ENCODE peak calls at places on chromosomes 5 and 9, in seven cellular contexts. B is HCT116, R is GM23338, O is GM12878, Q is transverse colon, U is endothelial cell of umbilical vein, I is breast epithelium. C is an unnamed sample.

GRCh38 chr5:139178948-139179347 is 19.2 kb downstream of the SIL1 start:
- DNase-seq in B (no peak), R (peak), O (no peak), Q (peak), U (no peak), I (no peak), C (no peak)

GRCh38 chr5:128551476-128551875 is 13.4 kb upstream of the FBN2 start:
- DNase-seq in B (no peak), R (no peak), O (no peak), Q (no peak), U (no peak), I (no peak), C (no peak)

GRCh38 chr5:141664733-141665461 is 13.7 kb upstream of the FCHSD1 start:
- DNase-seq in B (peak), R (peak), O (peak), Q (peak), U (peak), I (peak), C (peak)

GRCh38 chr9:94827584-94828304 is 101.2 kb downstream of the AOPEP start:
- DNase-seq in B (no peak), R (no peak), O (no peak), Q (no peak), U (no peak), I (no peak), C (peak)

GRCh38 chr5:132962429-132962928 is 955 bp downstream of the AFF4 start:
- DNase-seq in B (peak), R (peak), O (no peak), Q (peak), U (peak), I (no peak), C (no peak)

GRCh38 chr5:98341038-98341710 is 432.3 kb upstream of the RGMB start:
- DNase-seq in B (no peak), R (no peak), O (no peak), Q (no peak), U (no peak), I (no peak), C (no peak)

GRCh38 chr5:3024976-3025375 is 273.5 kb upstream of the IRX2 start:
- DNase-seq in B (no peak), R (no peak), O (no peak), Q (no peak), U (no peak), I (no peak), C (no peak)

GRCh38 chr9:126550891-126551351 is 62.8 kb upstream of the LMX1B start:
- DNase-seq in B (no peak), R (no peak), O (no peak), Q (no peak), U (no peak), I (no peak), C (no peak)

GRCh38 chr5:55904152-55904551 is 53.0 kb downstream of the IL31RA start:
- DNase-seq in B (no peak), R (no peak), O (no peak), Q (no peak), U (peak), I (no peak), C (no peak)

GRCh38 chr5:151660616-151661015 is 26.1 kb downstream of the SPARC start:
- DNase-seq in B (no peak), R (no peak), O (no peak), Q (no peak), U (no peak), I (no peak), C (no peak)

GRCh38 chr9:90445391-90445790 is 197.2 kb downstream of the DIRAS2 start:
- DNase-seq in B (no peak), R (no peak), O (no peak), Q (no peak), U (no peak), I (no peak), C (no peak)

GRCh38 chr9:90444609-90445008 is 198.0 kb downstream of the DIRAS2 start:
- DNase-seq in B (no peak), R (no peak), O (no peak), Q (no peak), U (no peak), I (no peak), C (no peak)

GRCh38 chr9:90442738-90443137 is 199.9 kb downstream of the DIRAS2 start:
- DNase-seq in B (no peak), R (peak), O (no peak), Q (no peak), U (no peak), I (no peak), C (no peak)

GRCh38 chr9:90447773-90448172 is 194.9 kb downstream of the DIRAS2 start:
- DNase-seq in B (no peak), R (no peak), O (no peak), Q (no peak), U (no peak), I (no peak), C (no peak)

GRCh38 chr9:90441814-90442213 is 200.8 kb downstream of the DIRAS2 start:
- DNase-seq in B (no peak), R (no peak), O (no peak), Q (no peak), U (no peak), I (no peak), C (no peak)
- H3K27ac ChIP-seq in B (no peak), R (no peak), O (no peak), Q (no peak), U (no peak), I (no peak), C (no peak)

GRCh38 chr9:99425124-99425523 is 203.0 kb downstream of the SEC61B start:
- DNase-seq in B (no peak), R (no peak), O (no peak), Q (no peak), U (no peak), I (no peak), C (no peak)
- TF ChIP-seq POLR2AphosphoS5 in B (no peak), R (no peak), O (no peak), Q (no peak), U (no peak), I (no peak), C (no peak)

DNA sequence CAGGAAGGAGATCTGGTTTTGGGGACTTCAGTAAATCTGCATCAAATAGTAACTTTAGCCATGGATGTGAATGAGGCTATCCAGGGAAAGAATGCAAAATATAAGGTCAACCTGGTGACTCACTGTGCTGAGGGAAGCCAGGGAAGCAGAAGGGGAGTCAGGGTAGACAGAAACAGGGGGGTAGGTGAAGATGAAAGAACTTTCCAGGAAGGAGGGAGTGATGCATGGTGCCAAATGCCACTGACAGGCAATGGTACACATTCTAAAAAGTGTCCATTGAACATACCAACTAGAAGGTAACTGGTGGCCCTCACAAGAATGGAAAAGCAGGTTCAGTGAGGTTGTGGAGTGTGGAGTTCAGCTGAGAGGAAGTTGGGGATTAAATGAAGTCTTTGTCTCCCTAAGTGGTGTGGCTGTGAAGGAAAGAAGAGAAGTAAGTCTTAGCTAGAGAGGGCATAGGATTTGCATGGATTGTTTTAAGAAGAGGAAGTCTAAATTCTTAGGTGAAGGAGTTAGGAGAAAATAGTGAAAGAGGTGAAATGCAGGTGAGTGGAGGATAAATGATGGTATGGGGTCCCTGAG is 35.5 kb downstream of the PALM2AKAP2 start:
- DNase-seq in B (no peak), R (no peak), O (no peak), Q (no peak), U (no peak), I (no peak), C (no peak)
- H3K27ac ChIP-seq in B (no peak), R (no peak), O (no peak), Q (no peak), U (no peak), I (peak), C (no peak)

GRCh38 chr9:103397868-103398600 is 402.9 kb downstream of the CYLC2 start:
- DNase-seq in B (peak), R (peak), O (no peak), Q (peak), U (no peak), I (no peak), C (no peak)

GRCh38 chr9:103399535-103399934 is 404.4 kb downstream of the CYLC2 start:
- DNase-seq in B (no peak), R (no peak), O (no peak), Q (no peak), U (no peak), I (no peak), C (no peak)
- TF ChIP-seq POLR2AphosphoS5 in B (no peak), R (no peak), O (no peak), Q (no peak), U (no peak), I (no peak), C (no peak)

DNA sequence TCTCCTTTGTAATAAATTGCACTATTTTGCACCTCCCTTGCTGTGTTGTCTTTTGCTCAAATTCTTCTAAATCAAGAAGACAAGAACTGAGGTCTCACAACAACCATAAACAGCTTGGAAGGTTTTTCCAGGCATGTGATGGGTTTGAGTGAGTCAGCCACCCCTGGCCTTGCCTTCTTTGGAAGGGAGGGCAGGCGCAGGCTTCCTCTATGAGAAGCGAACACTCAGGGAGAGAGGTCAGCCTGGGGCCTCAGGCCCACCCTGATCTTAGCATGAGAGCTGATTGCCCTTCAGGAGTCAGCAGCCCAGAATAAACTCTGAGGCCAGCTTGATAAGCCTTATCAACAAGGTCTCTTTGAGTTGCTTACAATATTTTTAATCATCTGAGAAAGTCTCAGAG is 31.6 kb downstream of the S1PR3 start:
- DNase-seq in B (no peak), R (no peak), O (no peak), Q (no peak), U (peak), I (no peak), C (no peak)
- H3K27ac ChIP-seq in B (no peak), R (no peak), O (no peak), Q (peak), U (no peak), I (peak), C (peak)

GRCh38 chr9:114207034-114207815 is 51.9 kb downstream of the COL27A1 start:
- DNase-seq in B (no peak), R (no peak), O (no peak), Q (peak), U (no peak), I (no peak), C (peak)
- TF ChIP-seq POLR2AphosphoS5 in B (no peak), R (no peak), O (no peak), Q (no peak), U (no peak), I (no peak), C (no peak)

GRCh38 chr5:86613459-86613858 is 4.3 kb upstream of the COX7C start:
- DNase-seq in B (no peak), R (no peak), O (no peak), Q (no peak), U (no peak), I (no peak), C (no peak)
- H3K27ac ChIP-seq in B (no peak), R (no peak), O (no peak), Q (no peak), U (no peak), I (no peak), C (no peak)

GRCh38 chr5:154603485-154603884 is 125.5 kb upstream of the HAND1 start:
- DNase-seq in B (no peak), R (no peak), O (no peak), Q (no peak), U (no peak), I (no peak), C (no peak)

GRCh38 chr5:154606675-154607321 is 128.8 kb upstream of the HAND1 start:
- DNase-seq in B (no peak), R (no peak), O (no peak), Q (no peak), U (no peak), I (no peak), C (no peak)

GRCh38 chr5:154603011-154603410 is 125.0 kb upstream of the HAND1 start:
- DNase-seq in B (no peak), R (no peak), O (no peak), Q (no peak), U (no peak), I (no peak), C (no peak)

GRCh38 chr5:154606246-154606645 is 128.2 kb upstream of the HAND1 start:
- DNase-seq in B (no peak), R (no peak), O (no peak), Q (no peak), U (no peak), I (no peak), C (no peak)

DNA sequence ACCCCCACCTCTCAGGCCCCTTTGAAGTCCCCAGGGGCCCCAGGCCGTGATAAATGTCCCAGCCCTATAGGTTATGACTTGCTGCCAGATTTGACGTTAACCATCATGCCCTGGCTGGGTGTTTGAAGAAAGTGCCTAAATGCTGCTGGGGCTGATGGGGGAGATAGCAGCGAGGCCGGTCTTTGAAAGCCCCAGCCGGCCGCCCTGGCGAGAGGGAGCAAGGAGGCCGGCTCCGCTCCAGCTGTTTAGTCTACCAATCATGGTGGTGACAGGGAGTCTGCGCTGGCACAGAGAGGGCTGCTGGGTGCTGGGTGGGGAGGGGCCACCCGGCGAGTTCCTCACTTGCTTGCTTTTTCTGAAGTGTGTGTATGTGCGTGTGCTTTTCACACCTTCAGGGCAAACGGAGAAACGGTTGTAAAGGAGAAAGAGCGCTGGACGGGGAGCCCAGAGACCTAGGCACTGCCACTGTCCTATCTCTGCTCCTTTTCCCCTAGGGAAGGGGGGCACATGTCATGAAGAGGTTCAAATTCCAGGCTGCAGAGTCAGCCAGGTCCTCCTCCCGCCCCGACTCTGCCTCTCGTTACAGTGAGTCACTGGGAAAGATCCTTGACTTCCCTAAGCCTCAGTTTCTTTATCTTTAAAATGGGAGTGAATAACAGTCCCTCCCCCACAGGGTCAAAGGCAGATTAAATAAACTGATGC is 126.1 kb upstream of the HAND1 start:
- DNase-seq in B (no peak), R (peak), O (no peak), Q (peak), U (no peak), I (no peak), C (peak)
- TF ChIP-seq POLR2AphosphoS5 in B (no peak), R (no peak), O (no peak), Q (no peak), U (no peak), I (no peak), C (peak)

DNA sequence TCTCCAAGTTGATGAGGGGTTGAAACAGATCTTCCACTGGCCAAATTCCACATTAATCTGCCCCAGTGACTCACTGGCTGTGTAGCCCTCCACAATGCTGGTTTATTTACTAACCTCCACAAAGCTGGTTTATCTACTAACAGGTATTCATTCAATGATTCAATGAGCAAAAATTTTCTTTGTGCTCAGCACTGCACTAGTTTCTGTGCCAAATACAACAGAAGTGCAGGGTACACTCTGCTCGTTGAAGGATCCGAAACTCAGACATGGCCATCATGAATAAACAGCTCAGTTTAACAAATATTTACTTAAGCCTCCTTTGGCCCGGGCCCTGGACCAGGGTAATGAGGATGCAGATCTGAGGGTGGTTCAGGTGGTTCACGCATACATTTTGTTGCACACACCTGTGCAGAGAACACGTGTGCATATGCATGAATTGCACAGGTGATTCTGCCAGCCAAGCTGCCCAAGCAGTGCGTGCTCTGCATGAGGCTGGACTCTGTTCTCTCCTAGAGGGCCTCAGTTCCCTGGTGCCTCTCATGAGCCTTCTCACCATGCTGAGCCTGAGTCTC is 71.0 kb downstream of the SH3PXD2B start:
- DNase-seq in B (no peak), R (no peak), O (no peak), Q (peak), U (no peak), I (peak), C (no peak)
- H3K27ac ChIP-seq in B (no peak), R (no peak), O (no peak), Q (peak), U (no peak), I (no peak), C (no peak)

C was measured in sigmoid colon.